ENCODE peak calls at places on chromosome 9, in four cellular contexts. D is colonic mucosa, X is GM23338, N is brain microvascular endothelial cell. I is an unnamed sample.

GRCh38 chr9:72858089-72858912 is 94.6 kb downstream of the ALDH1A1 start:
- DNase-seq in D (no peak), X (no peak), N (peak; percentile 8), I (peak; percentile 38)

GRCh38 chr9:21945606-21946005 is 48.6 kb downstream of the CDKN2A start:
- DNase-seq in D (no peak), X (no peak), N (no peak), I (no peak)

GRCh38 chr9:21812415-21812814 is 10.0 kb downstream of the MTAP start:
- DNase-seq in D (no peak), X (no peak), N (no peak), I (no peak)

GRCh38 chr9:107016383-107016782 is 153.4 kb downstream of the ZNF462 start:
- DNase-seq in D (no peak), X (no peak), N (no peak), I (peak; percentile 2)

GRCh38 chr9:18594837-18595236 is 120.9 kb downstream of the ADAMTSL1 start:
- DNase-seq in D (no peak), X (no peak), N (no peak), I (no peak)

GRCh38 chr9:88831783-88832407 is 159.4 kb upstream of the S1PR3 start:
- DNase-seq in D (no peak), X (peak; percentile 48), N (no peak), I (no peak)

GRCh38 chr9:128419061-128419925 is 1.4 kb upstream of the CERCAM start:
- DNase-seq in D (no peak), X (no peak), N (no peak), I (no peak)

GRCh38 chr9:125106285-125106893 is 36.9 kb downstream of the SCAI start:
- DNase-seq in D (no peak), X (no peak), N (no peak), I (peak; percentile 10)

GRCh38 chr9:21764736-21765245 is 37.6 kb upstream of the MTAP start:
- DNase-seq in D (no peak), X (no peak), N (no peak), I (no peak)

GRCh38 chr9:137506274-137506673 is 43.9 kb downstream of the PNPLA7 start:
- DNase-seq in D (no peak), X (no peak), N (no peak), I (no peak)

GRCh38 chr9:70382046-70382708 is 32.3 kb downstream of the KLF9 start:
- DNase-seq in D (no peak), X (no peak), N (no peak), I (no peak)

I was measured in SK-MEL-5.